ENCODE peak calls at places on chromosomes 13 and 19, in six cellular contexts. C is cardiac fibroblast, U is dorsolateral prefrontal cortex, X is thyroid gland, B is transverse colon, A is PC-9. G is an unnamed sample.

GRCh38 chr13:33072282-33072681 is 56.1 kb downstream of the KL start:
- DNase-seq in B (no peak), C (no peak), X (no peak), A (no peak), U (no peak), G (no peak)

GRCh38 chr19:13208131-13208963 is 58.1 kb downstream of the IER2 start:
- DNase-seq in B (peak), X (peak), A (no peak), C (peak), U (no peak), G (no peak)

GRCh38 chr19:5341448-5341820 is 822 bp upstream of the PTPRS start:
- DNase-seq in A (no peak), X (no peak), B (no peak), C (no peak), U (no peak), G (no peak)

GRCh38 chr13:113926301-113926761 is 47.5 kb downstream of the C13orf46 start:
- DNase-seq in U (no peak), C (peak), B (no peak), X (no peak), A (no peak), G (no peak)

GRCh38 chr13:44064376-44064775 is 184.7 kb downstream of the LACC1 start:
- DNase-seq in X (no peak), C (no peak), B (no peak), A (no peak), U (no peak), G (no peak)

GRCh38 chr19:2415973-2416319 is 11.4 kb downstream of the TIMM13 start:
- DNase-seq in U (no peak), B (no peak), C (no peak), A (no peak), X (no peak), G (no peak)

GRCh38 chr19:10748924-10749434 is 31.1 kb downstream of the DNM2 start:
- DNase-seq in A (peak), U (no peak), B (peak), X (peak), C (peak), G (peak)

GRCh38 chr13:86810385-86810784 is 860.8 kb upstream of the SLITRK5 start:
- DNase-seq in B (no peak), A (no peak), U (no peak), C (no peak), X (no peak), G (no peak)

GRCh38 chr13:25990801-25991200 is 61.0 kb downstream of the SHISA2 start:
- DNase-seq in A (no peak), B (no peak), C (peak), U (no peak), X (no peak), G (no peak)

GRCh38 chr13:59951011-59951410 is 212.7 kb downstream of the DIAPH3 start:
- DNase-seq in A (no peak), X (no peak), B (no peak), C (no peak), U (no peak), G (no peak)

GRCh38 chr19:55070755-55071502 is 4.7 kb upstream of the EPS8L1 start:
- DNase-seq in C (peak), X (no peak), B (peak), U (no peak), A (peak), G (peak)

GRCh38 chr19:308471-309205 is 17.4 kb upstream of the PLPP2 start:
- DNase-seq in B (no peak), U (no peak), X (no peak), C (no peak), A (no peak), G (no peak)

GRCh38 chr13:31045621-31046081 is 113.2 kb downstream of the TEX26 start:
- DNase-seq in B (peak), U (no peak), X (peak), A (peak), C (peak), G (peak)

GRCh38 chr13:45833663-45834062 is 17.9 kb downstream of the SIAH3 start:
- DNase-seq in B (no peak), U (peak), C (peak), X (peak), A (peak), G (peak)

GRCh38 chr19:2469102-2469914 is 6.6 kb upstream of the GADD45B start:
- DNase-seq in C (peak), B (no peak), A (peak), U (no peak), X (no peak), G (peak)

GRCh38 chr19:55304980-55305379 is 20.2 kb downstream of the TMEM150B start:
- DNase-seq in C (no peak), U (no peak), B (no peak), X (no peak), A (no peak), G (no peak)

GRCh38 chr19:1873524-1874473 is 10.4 kb upstream of the KLF16 start:
- DNase-seq in A (no peak), B (no peak), C (no peak), U (peak), X (peak), G (no peak)

GRCh38 chr13:51873837-51874236 is 12.1 kb downstream of the CCDC70 start:
- DNase-seq in X (no peak), B (no peak), A (no peak), C (no peak), U (no peak), G (no peak)

GRCh38 chr13:34357435-34358232 is 539.7 kb downstream of the RFC3 start:
- DNase-seq in C (peak), A (peak), B (no peak), U (no peak), X (no peak), G (no peak)

GRCh38 chr13:42064259-42064658 is 15.8 kb downstream of the DGKH start:
- DNase-seq in C (peak), A (no peak), B (no peak), X (no peak), U (no peak), G (no peak)

GRCh38 chr19:30877591-30878230 is 471.5 kb downstream of the TSHZ3 start:
- DNase-seq in A (no peak), U (no peak), X (no peak), B (no peak), C (no peak), G (no peak)

GRCh38 chr19:4675346-4675745 is 5.2 kb upstream of the MYDGF start:
- DNase-seq in B (no peak), U (no peak), A (no peak), C (no peak), X (peak), G (no peak)

GRCh38 chr13:99357149-99357596 is 50.0 kb upstream of the GPR183 start:
- DNase-seq in X (no peak), C (peak), A (no peak), U (no peak), B (no peak), G (no peak)

GRCh38 chr13:101152184-101152583 is 264.1 kb downstream of the NALCN start:
- DNase-seq in U (no peak), X (peak), B (no peak), C (no peak), A (no peak), G (no peak)

GRCh38 chr13:101150998-101151397 is 265.3 kb downstream of the NALCN start:
- DNase-seq in A (no peak), U (no peak), C (no peak), X (peak), B (no peak), G (no peak)

GRCh38 chr13:101144808-101145419 is 271.4 kb downstream of the NALCN start:
- DNase-seq in A (peak), U (no peak), C (peak), X (no peak), B (no peak), G (no peak)

GRCh38 chr13:101146101-101146898 is 270.0 kb downstream of the NALCN start:
- DNase-seq in U (no peak), X (no peak), C (no peak), B (no peak), A (peak), G (no peak)

GRCh38 chr13:101149735-101150380 is 266.4 kb downstream of the NALCN start:
- DNase-seq in B (no peak), C (peak), A (no peak), X (no peak), U (no peak), G (no peak)
- TF ChIP-seq CTCF in B (no peak), C (peak), A (peak), X (no peak), U (peak), G (no peak)

DNA sequence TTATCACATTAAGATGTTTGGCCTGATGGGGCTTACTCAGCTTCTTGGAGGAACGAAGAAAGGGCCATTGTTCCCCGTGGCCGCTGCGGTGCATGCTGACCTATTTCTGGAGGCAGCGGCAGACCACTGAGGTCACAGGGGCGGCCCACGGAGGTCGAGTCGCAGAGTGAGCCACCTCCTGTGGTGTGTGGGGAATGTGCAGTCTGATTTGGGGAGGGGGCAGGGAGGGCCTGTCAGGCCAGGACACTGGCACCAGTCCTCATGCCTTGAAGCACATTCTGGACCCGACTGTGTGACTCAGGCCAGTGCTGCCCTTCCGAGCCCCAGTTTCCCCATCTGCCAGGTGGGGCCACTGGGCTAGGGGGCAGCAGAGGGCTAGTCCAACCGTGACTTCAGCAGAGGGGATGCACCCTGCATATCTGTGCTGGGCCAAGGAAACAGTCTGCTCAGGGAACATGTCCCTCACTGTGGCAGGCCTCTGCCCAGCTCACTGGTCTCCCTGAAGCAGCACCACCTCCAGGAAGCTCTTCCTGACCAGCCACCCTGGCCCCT is 6.3 kb downstream of the SLC7A10 start:
- DNase-seq in C (peak), A (no peak), U (no peak), B (no peak), X (no peak), G (peak)
- TF ChIP-seq CTCF in C (no peak), A (no peak), U (no peak), B (no peak), X (no peak), G (peak)

DNA sequence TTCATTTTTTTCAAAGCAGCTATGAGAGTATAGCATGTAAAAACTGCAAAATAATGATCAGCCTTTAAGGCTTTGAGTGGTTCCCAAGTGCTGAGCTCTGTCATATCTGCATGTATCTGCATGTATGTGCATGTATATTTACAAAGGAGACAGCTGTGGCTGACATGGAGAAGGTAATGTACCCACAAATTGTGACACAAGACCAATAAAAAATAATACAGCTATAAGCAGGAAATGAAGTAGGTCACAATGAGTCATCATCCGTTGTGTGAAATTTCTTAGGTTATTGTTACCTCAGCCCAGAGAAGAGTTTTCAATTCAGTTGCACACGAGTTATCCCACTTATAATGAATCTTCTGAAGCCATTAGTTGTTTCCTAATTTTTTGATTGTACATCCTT is 60.9 kb upstream of the MED4 start:
- DNase-seq in C (peak), A (peak), B (no peak), X (no peak), U (no peak), G (no peak)
- TF ChIP-seq CTCF in C (no peak), A (no peak), B (no peak), X (no peak), U (no peak), G (no peak)

GRCh38 chr13:66689628-66690027 is 540.5 kb downstream of the PCDH9 start:
- DNase-seq in U (no peak), C (peak), B (no peak), A (no peak), X (no peak), G (no peak)
- TF ChIP-seq CTCF in U (peak), C (peak), B (no peak), A (no peak), X (no peak), G (no peak)

GRCh38 chr13:84430441-84430840 is 548.2 kb upstream of the SLITRK1 start:
- DNase-seq in A (no peak), X (no peak), C (peak), B (no peak), U (no peak), G (no peak)

GRCh38 chr13:84430015-84430414 is 547.7 kb upstream of the SLITRK1 start:
- DNase-seq in X (no peak), C (peak), U (no peak), B (no peak), A (no peak), G (no peak)

GRCh38 chr13:84431646-84432045 is 549.4 kb upstream of the SLITRK1 start:
- DNase-seq in B (no peak), U (no peak), X (no peak), A (no peak), C (peak), G (no peak)

GRCh38 chr13:84433024-84433423 is 550.8 kb upstream of the SLITRK1 start:
- DNase-seq in B (no peak), C (peak), A (no peak), U (no peak), X (no peak), G (no peak)
- TF ChIP-seq CTCF in B (no peak), C (no peak), A (no peak), U (no peak), X (no peak), G (no peak)

GRCh38 chr19:33310606-33311325 is 8.4 kb upstream of the CEBPA start:
- DNase-seq in C (no peak), A (no peak), X (peak), B (peak), U (no peak), G (no peak)
- TF ChIP-seq CTCF in C (no peak), A (no peak), X (no peak), B (peak), U (no peak), G (no peak)

GRCh38 chr19:45585158-45585577 is 566 bp upstream of the OPA3 start:
- DNase-seq in B (no peak), U (no peak), A (no peak), C (no peak), X (no peak), G (no peak)

GRCh38 chr19:45589768-45590167 is 5.2 kb upstream of the OPA3 start:
- DNase-seq in A (peak), C (no peak), U (no peak), B (no peak), X (no peak), G (no peak)

GRCh38 chr19:45581576-45581975 is 3.0 kb downstream of the OPA3 start:
- DNase-seq in B (no peak), U (no peak), X (no peak), C (no peak), A (no peak), G (no peak)

GRCh38 chr19:45587873-45588272 is 3.3 kb upstream of the OPA3 start:
- DNase-seq in X (no peak), U (no peak), C (no peak), A (peak), B (peak), G (no peak)

DNA sequence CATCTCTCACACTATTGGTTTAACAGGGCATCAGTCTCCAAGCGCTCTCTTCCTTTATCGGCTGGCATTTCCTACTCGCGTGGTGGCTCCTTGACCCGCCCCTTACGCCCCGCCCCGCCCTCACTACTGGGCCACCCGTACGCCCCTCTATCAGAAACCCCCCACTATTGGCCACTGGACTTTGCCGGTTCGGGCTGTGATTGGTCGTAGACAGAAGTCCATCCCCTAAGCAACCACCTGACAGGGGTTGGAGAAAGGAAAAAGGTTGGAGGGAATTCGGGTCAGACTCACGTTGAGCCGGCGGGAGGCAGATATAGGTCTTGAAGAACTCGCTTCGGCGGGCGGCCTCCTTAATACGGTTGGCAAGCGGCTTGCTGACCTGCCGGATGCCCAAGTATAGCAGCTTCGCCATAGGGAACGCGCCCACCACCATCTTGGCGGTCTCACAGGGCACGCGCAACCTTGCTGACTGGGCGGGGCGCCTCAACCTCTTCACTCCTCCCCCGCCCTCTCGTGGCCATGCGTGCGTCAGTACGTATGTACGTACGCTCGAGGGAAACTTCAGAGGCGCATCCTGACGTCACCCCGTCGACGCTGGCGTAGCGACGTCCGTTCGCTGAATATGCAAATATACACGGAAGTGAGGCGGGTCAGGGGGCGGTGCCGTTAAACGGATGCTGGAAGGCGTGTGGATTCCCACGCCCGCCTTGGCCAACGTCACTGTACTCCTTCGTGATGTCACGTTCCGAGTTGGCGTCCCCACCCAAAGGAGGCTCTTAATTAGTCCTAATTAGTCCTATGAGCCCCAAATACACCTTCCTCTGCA is at the start of gene OPA3:
- DNase-seq in X (peak), B (peak), C (peak), A (peak), U (peak), G (peak)
- TF ChIP-seq CTCF in X (no peak), B (peak), C (no peak), A (peak), U (peak), G (no peak)

DNA sequence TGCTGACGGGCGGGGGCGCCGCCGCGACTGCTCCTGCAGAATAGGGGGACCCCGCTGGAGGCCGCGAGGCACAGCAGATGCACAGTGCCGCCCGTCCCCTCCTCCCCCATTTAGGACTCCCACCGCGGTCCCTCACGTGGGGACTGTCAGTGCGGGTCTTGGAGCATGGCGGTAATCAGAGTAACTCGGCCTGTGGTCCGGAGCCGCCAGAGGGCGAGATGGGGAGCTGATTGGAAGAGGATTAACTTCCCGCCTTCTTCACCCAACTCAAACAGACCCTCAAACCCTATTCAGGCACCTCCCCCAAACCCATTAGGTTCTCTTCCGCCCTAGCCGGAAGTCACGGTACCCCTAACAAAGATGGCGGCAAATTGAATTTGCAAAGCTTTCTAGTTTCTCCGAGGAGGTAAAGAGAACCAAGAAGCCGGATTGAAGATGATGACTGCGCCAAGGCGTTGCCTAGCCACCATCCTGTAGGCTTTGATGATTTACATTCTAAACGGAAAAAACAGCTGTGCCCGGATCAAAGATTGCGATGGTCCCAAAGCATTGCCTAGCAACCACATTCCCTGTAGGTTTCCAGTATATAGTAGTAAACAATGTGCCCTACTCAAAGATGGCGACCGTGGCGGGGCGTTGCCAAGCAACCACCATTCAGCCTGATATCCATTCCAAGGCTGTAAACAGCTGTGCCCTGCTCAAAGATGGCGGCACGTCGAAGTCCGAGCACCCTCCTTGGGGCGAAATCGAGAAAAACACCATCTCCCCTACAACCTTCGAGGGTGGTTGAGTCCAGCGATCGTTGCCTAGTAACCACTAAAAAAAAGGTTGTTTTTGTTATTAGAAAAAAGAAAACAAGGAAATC is at the start of gene FUZ:
- DNase-seq in A (peak), B (peak), U (peak), C (peak), X (peak), G (peak)
- TF ChIP-seq CTCF in A (no peak), B (no peak), U (peak), C (no peak), X (no peak), G (no peak)